ENCODE peak calls at places on chromosomes 13 and 19, in nine cellular contexts. L is K562, C is HepG2, E is HCT116, R is stomach, Y is Panc1, N is esophagus muscularis mucosa, G is upper lobe of left lung, P is H1. X is an unnamed sample.

GRCh38 chr13:49429061-49429460 is 14.8 kb downstream of the CAB39L start:
- DNase-seq in L (no peak), R (no peak), E (no peak), P (no peak), G (no peak), N (no peak), Y (no peak), C (no peak), X (no peak)

GRCh38 chr13:110187501-110188161 is 119.3 kb downstream of the COL4A1 start:
- DNase-seq in P (no peak), L (no peak), E (no peak), N (no peak), R (no peak), C (no peak), G (no peak), Y (no peak), X (no peak)

GRCh38 chr13:33349314-33349995 is 63.9 kb upstream of the STARD13 start:
- DNase-seq in C (no peak), Y (no peak), G (peak; percentile 30), P (no peak), L (no peak), N (no peak), R (no peak), E (no peak), X (peak; percentile 36)

GRCh38 chr13:31437975-31438374 is 238.2 kb downstream of the B3GLCT start:
- DNase-seq in C (no peak), R (no peak), G (no peak), P (no peak), Y (no peak), N (no peak), E (no peak), L (no peak), X (no peak)

GRCh38 chr13:21734961-21735360 is 64.1 kb downstream of the FGF9 start:
- DNase-seq in E (no peak), G (no peak), R (no peak), C (no peak), P (no peak), L (no peak), N (no peak), Y (no peak), X (no peak)

GRCh38 chr13:100544866-100545683 is 43.5 kb downstream of the GGACT start:
- DNase-seq in L (no peak), Y (no peak), P (no peak), R (peak; percentile 59), C (no peak), N (no peak), G (peak; percentile 50), E (no peak), X (no peak)

GRCh38 chr19:44891016-44891882 is at the start of gene TOMM40:
- DNase-seq in N (peak; percentile 100), R (peak; percentile 100), E (no peak), Y (no peak), L (no peak), G (no peak), P (no peak), C (peak; percentile 99), X (peak; percentile 81)

GRCh38 chr13:26880741-26881140 is 120.2 kb upstream of the GPR12 start:
- DNase-seq in Y (no peak), G (no peak), N (no peak), R (no peak), E (no peak), C (no peak), P (no peak), L (no peak), X (no peak)

GRCh38 chr13:48094404-48094780 is 512 bp downstream of the MED4 start:
- DNase-seq in E (no peak), C (no peak), N (no peak), R (no peak), G (no peak), P (no peak), L (no peak), Y (no peak), X (peak; percentile 24)

GRCh38 chr13:47934371-47934770 is 66.7 kb downstream of the SUCLA2 start:
- DNase-seq in E (no peak), N (no peak), C (no peak), R (no peak), P (no peak), Y (no peak), G (no peak), L (no peak), X (no peak)

GRCh38 chr19:43152217-43152616 is 34.1 kb downstream of the PSG5 start:
- DNase-seq in L (no peak), N (no peak), E (no peak), R (no peak), P (no peak), Y (no peak), C (no peak), G (no peak), X (no peak)

GRCh38 chr19:47272448-47273312 is 2.0 kb upstream of the INAFM1 start:
- DNase-seq in R (peak; percentile 38), N (peak; percentile 93), E (no peak), G (no peak), P (no peak), L (peak; percentile 59), Y (no peak), C (no peak), X (peak; percentile 50)

GRCh38 chr13:22187329-22187728 is 516.5 kb downstream of the FGF9 start:
- DNase-seq in C (no peak), Y (no peak), E (no peak), R (no peak), N (peak; percentile 12), L (no peak), G (no peak), P (no peak), X (no peak)

GRCh38 chr19:50030225-50030624 is 4.4 kb downstream of the ZNF473 start:
- DNase-seq in P (no peak), L (no peak), C (no peak), N (no peak), R (no peak), Y (no peak), G (no peak), E (no peak), X (no peak)

GRCh38 chr13:72097568-72097967 is 230.6 kb upstream of the DACH1 start:
- DNase-seq in R (no peak), C (no peak), Y (no peak), N (no peak), G (no peak), E (no peak), P (no peak), L (no peak), X (no peak)

GRCh38 chr13:114124921-114125320 is 7.5 kb downstream of the RASA3 start:
- DNase-seq in E (no peak), P (no peak), Y (no peak), L (no peak), C (no peak), R (no peak), G (no peak), N (no peak), X (no peak)

GRCh38 chr19:48660854-48661731 is 11.7 kb downstream of the NTN5 start:
- DNase-seq in E (peak; percentile 95), R (peak; percentile 92), Y (no peak), C (peak; percentile 66), N (peak; percentile 96), P (no peak), G (peak; percentile 85), L (peak; percentile 86), X (peak; percentile 95)

GRCh38 chr13:64278493-64278892 is 2862.8 kb upstream of the PCDH20 start:
- DNase-seq in N (no peak), G (no peak), E (no peak), Y (peak; percentile 22), P (no peak), L (no peak), C (no peak), R (no peak), X (no peak)

GRCh38 chr13:111639994-111640393 is 319.6 kb downstream of the TEX29 start:
- DNase-seq in Y (no peak), L (no peak), E (no peak), P (no peak), C (no peak), G (no peak), R (no peak), N (no peak), X (no peak)

DNA sequence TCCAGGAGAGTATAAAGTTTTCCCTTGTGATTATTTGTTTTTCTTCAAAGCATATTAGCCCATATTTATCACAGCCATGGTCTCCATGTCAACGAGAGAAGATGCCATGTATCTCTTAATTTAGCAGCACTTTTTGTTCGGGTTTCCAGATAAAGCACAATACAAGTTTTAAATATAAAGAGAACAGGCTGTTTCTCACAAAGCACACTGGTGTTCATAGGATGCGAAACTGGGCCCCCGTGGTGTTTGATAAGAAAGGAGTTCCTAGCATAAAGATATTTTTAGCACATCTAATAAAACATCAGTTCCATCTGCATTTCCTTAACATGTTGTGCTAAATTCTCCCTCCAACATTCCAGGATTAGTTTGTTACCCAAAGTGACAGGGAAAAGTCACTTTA is 72.3 kb upstream of the EDNRB start:
- DNase-seq in E (no peak), N (no peak), L (no peak), P (no peak), C (no peak), G (no peak), Y (no peak), R (no peak), X (no peak)
- TF ChIP-seq POLR2AphosphoS5 in E (no peak), N (no peak), L (no peak), P (no peak), C (no peak), G (no peak), Y (no peak), R (no peak), X (no peak)

GRCh38 chr13:98222081-98222554 is 45.0 kb upstream of the RNF113B start:
- DNase-seq in C (no peak), G (no peak), Y (no peak), L (no peak), P (no peak), E (no peak), N (no peak), R (peak; percentile 82), X (no peak)
- TF ChIP-seq POLR2AphosphoS5 in C (no peak), G (no peak), Y (no peak), L (no peak), P (no peak), E (no peak), N (no peak), R (peak; percentile 52), X (no peak)

GRCh38 chr19:4831351-4832340 is at the start of gene TICAM1:
- DNase-seq in Y (no peak), L (peak; percentile 90), N (no peak), G (peak; percentile 86), C (no peak), R (peak; percentile 80), E (no peak), P (no peak), X (peak; percentile 45)
- TF ChIP-seq POLR2AphosphoS5 in Y (peak; percentile 36), L (peak; percentile 22), N (peak; percentile 91), G (peak; percentile 94), C (no peak), R (peak; percentile 95), E (peak; percentile 83), P (no peak), X (no peak)

DNA sequence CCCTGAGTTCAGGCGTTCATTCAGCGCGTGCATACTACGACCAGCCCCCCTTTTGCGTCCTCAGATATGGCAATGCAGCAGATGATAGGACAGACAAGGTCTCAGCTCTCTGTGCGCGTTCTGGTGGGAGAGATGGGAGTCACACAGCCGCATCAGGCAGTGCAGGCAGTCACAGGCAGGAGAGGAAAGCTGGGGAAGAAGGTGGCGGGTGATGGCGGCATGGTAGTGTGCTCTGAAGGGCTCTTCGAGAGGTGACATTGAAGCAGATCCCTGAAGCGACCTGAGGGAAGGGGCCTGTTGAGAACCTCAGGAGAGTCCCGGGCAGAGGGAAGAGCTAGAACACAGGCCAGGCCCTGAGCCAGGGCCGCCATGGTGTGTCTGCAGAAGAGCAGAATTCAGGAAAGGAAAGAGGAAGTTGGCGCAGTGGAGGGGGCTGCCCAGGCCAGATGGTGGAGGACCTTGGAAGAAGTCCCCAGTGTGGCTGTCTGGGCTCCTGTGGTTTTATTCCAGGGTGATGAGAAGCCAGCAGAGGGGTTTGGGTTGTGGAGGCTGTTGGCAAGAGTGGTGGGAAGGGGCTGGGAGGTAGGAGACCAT is 3.5 kb downstream of the USF2 start:
- DNase-seq in R (no peak), Y (no peak), L (no peak), E (no peak), C (no peak), G (no peak), N (no peak), P (no peak), X (no peak)
- TF ChIP-seq POLR2AphosphoS5 in R (no peak), Y (no peak), L (no peak), E (no peak), C (no peak), G (no peak), N (no peak), P (no peak), X (no peak)

X was measured in GM23338.